ENCODE peak calls at places on chromosomes 2 and 18, in nine cellular contexts. One of them, this sample, is unnamed. For H3K4me1, the result is how much of the 10 kb centered on the place peaks cover.

GRCh38 chr2:95268208-95269035 is 5.8 kb upstream of the PROM2 start:
- DNase-seq in colonic mucosa: peak
- DNase-seq in gastrocnemius medialis: no peak
- DNase-seq in body of pancreas: no peak
- DNase-seq in heart left ventricle: peak
- DNase-seq in tibial artery: peak
- DNase-seq in IMR-90: no peak
- DNase-seq in astrocyte: no peak
- DNase-seq in ovary: peak
- DNase-seq in this sample: no peak

GRCh38 chr2:241068136-241068941 is 33.7 kb downstream of the MTERF4 start:
- DNase-seq in colonic mucosa: no peak
- DNase-seq in gastrocnemius medialis: no peak
- DNase-seq in body of pancreas: no peak
- DNase-seq in heart left ventricle: no peak
- DNase-seq in tibial artery: peak
- DNase-seq in IMR-90: no peak
- DNase-seq in astrocyte: no peak
- DNase-seq in ovary: no peak
- DNase-seq in this sample: no peak

GRCh38 chr18:58559427-58560186 is 69.3 kb downstream of the ALPK2 start:
- DNase-seq in colonic mucosa: no peak
- DNase-seq in gastrocnemius medialis: no peak
- DNase-seq in body of pancreas: no peak
- DNase-seq in heart left ventricle: no peak
- DNase-seq in tibial artery: no peak
- DNase-seq in IMR-90: peak
- DNase-seq in astrocyte: no peak
- DNase-seq in ovary: no peak
- DNase-seq in this sample: no peak

GRCh38 chr2:127661949-127662510 is 13.3 kb downstream of the LIMS2 start:
- DNase-seq in colonic mucosa: no peak
- DNase-seq in gastrocnemius medialis: no peak
- DNase-seq in body of pancreas: no peak
- DNase-seq in heart left ventricle: peak
- DNase-seq in tibial artery: peak
- DNase-seq in IMR-90: no peak
- DNase-seq in astrocyte: no peak
- DNase-seq in ovary: no peak
- DNase-seq in this sample: no peak

GRCh38 chr2:84879595-84880394 is 1.1 kb downstream of the TRABD2A start:
- DNase-seq in colonic mucosa: peak
- DNase-seq in gastrocnemius medialis: no peak
- DNase-seq in body of pancreas: no peak
- DNase-seq in heart left ventricle: no peak
- DNase-seq in tibial artery: no peak
- DNase-seq in IMR-90: no peak
- DNase-seq in astrocyte: no peak
- DNase-seq in ovary: peak
- DNase-seq in this sample: no peak

GRCh38 chr2:68206779-68207178 is 45.6 kb downstream of the PPP3R1 start:
- DNase-seq in colonic mucosa: no peak
- DNase-seq in gastrocnemius medialis: no peak
- DNase-seq in body of pancreas: no peak
- DNase-seq in heart left ventricle: no peak
- DNase-seq in tibial artery: no peak
- DNase-seq in IMR-90: no peak
- DNase-seq in astrocyte: no peak
- DNase-seq in ovary: no peak
- DNase-seq in this sample: no peak

GRCh38 chr2:8481463-8482009 is 200.3 kb upstream of the ID2 start:
- DNase-seq in colonic mucosa: no peak
- DNase-seq in gastrocnemius medialis: no peak
- DNase-seq in body of pancreas: no peak
- DNase-seq in heart left ventricle: no peak
- DNase-seq in tibial artery: peak
- DNase-seq in IMR-90: no peak
- DNase-seq in astrocyte: no peak
- DNase-seq in ovary: no peak
- DNase-seq in this sample: no peak

GRCh38 chr18:79588131-79588635 is 91.4 kb upstream of the CTDP1 start:
- DNase-seq in colonic mucosa: no peak
- DNase-seq in gastrocnemius medialis: no peak
- DNase-seq in body of pancreas: no peak
- DNase-seq in heart left ventricle: peak
- DNase-seq in tibial artery: peak
- DNase-seq in IMR-90: no peak
- DNase-seq in astrocyte: no peak
- DNase-seq in ovary: peak
- DNase-seq in this sample: no peak

GRCh38 chr2:8669157-8669852 is 12.6 kb upstream of the ID2 start:
- DNase-seq in colonic mucosa: no peak
- DNase-seq in gastrocnemius medialis: no peak
- DNase-seq in body of pancreas: no peak
- DNase-seq in heart left ventricle: no peak
- DNase-seq in tibial artery: no peak
- DNase-seq in IMR-90: peak
- DNase-seq in astrocyte: peak
- DNase-seq in ovary: no peak
- DNase-seq in this sample: no peak

GRCh38 chr2:200054681-200055468 is 99.5 kb downstream of the MAIP1 start:
- DNase-seq in colonic mucosa: no peak
- DNase-seq in gastrocnemius medialis: no peak
- DNase-seq in body of pancreas: no peak
- DNase-seq in heart left ventricle: no peak
- DNase-seq in tibial artery: no peak
- DNase-seq in IMR-90: no peak
- DNase-seq in astrocyte: no peak
- DNase-seq in ovary: no peak
- DNase-seq in this sample: no peak

GRCh38 chr2:126657636-126658315 is 1.8 kb downstream of the GYPC start:
- DNase-seq in colonic mucosa: peak
- DNase-seq in gastrocnemius medialis: peak
- DNase-seq in body of pancreas: peak
- DNase-seq in heart left ventricle: peak
- DNase-seq in tibial artery: peak
- DNase-seq in IMR-90: peak
- DNase-seq in astrocyte: peak
- DNase-seq in ovary: peak
- DNase-seq in this sample: peak

DNA sequence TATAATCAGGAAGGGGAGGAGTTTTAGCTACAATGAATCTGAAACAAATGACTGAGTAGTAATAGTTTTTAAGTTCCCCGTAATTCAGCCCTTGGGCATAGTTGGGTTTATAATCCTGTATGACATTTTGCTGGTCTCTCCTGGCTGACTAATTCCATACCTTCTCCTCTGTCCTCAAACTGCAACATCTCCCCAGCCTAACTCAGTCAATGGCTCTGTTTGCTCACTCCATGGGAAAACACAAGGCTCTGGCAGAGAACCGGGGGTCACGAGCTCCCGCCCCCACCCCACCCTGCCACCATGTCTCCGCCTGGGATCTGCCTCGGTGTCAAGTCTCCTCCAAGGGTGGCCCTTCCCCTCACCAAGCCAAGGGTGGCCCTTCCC is 168.6 kb downstream of the HDAC4 start:
- DNase-seq in colonic mucosa: no peak
- DNase-seq in gastrocnemius medialis: no peak
- DNase-seq in body of pancreas: no peak
- DNase-seq in heart left ventricle: no peak
- DNase-seq in tibial artery: no peak
- DNase-seq in IMR-90: no peak
- DNase-seq in astrocyte: no peak
- DNase-seq in ovary: no peak
- DNase-seq in this sample: no peak
- H3K4me1 ChIP-seq in colonic mucosa: under half
- H3K4me1 ChIP-seq in gastrocnemius medialis: half or more
- H3K4me1 ChIP-seq in body of pancreas: under half
- H3K4me1 ChIP-seq in heart left ventricle: under half
- H3K4me1 ChIP-seq in tibial artery: under half
- H3K4me1 ChIP-seq in IMR-90: under half
- H3K4me1 ChIP-seq in astrocyte: under half
- H3K4me1 ChIP-seq in ovary: under half
- H3K4me1 ChIP-seq in this sample: under half

DNA sequence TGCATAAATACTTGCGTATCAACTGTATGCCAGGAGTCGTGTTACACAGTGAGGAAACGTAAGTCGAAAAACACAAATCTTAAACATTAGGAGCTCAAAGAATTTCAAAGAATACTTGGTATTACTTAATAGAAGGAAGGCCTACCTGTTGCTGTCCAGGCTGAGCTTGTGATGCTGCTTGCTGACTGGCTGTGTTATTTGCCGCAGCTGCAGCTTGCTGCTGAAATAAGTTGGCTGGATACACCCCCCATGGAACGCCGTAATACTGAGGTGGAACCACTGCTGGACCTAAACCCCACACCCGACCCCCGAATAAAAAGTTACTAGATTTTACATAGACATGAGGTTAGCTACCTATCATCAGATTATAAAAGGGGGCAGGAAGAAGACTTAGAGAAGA is 56.4 kb downstream of the PUM2 start:
- DNase-seq in colonic mucosa: no peak
- DNase-seq in gastrocnemius medialis: no peak
- DNase-seq in body of pancreas: no peak
- DNase-seq in heart left ventricle: no peak
- DNase-seq in tibial artery: no peak
- DNase-seq in IMR-90: no peak
- DNase-seq in astrocyte: no peak
- DNase-seq in ovary: no peak
- DNase-seq in this sample: no peak
- H3K4me1 ChIP-seq in colonic mucosa: under half
- H3K4me1 ChIP-seq in gastrocnemius medialis: under half
- H3K4me1 ChIP-seq in body of pancreas: under half
- H3K4me1 ChIP-seq in heart left ventricle: under half
- H3K4me1 ChIP-seq in tibial artery: under half
- H3K4me1 ChIP-seq in IMR-90: under half
- H3K4me1 ChIP-seq in astrocyte: under half
- H3K4me1 ChIP-seq in ovary: under half
- H3K4me1 ChIP-seq in this sample: under half

GRCh38 chr2:171320208-171320621 is 113.6 kb downstream of the METTL8 start:
- DNase-seq in colonic mucosa: no peak
- DNase-seq in gastrocnemius medialis: no peak
- DNase-seq in body of pancreas: no peak
- DNase-seq in heart left ventricle: no peak
- DNase-seq in tibial artery: no peak
- DNase-seq in IMR-90: no peak
- DNase-seq in astrocyte: no peak
- DNase-seq in ovary: no peak
- DNase-seq in this sample: no peak
- H3K4me1 ChIP-seq in colonic mucosa: under half
- H3K4me1 ChIP-seq in gastrocnemius medialis: under half
- H3K4me1 ChIP-seq in body of pancreas: under half
- H3K4me1 ChIP-seq in heart left ventricle: under half
- H3K4me1 ChIP-seq in tibial artery: under half
- H3K4me1 ChIP-seq in IMR-90: under half
- H3K4me1 ChIP-seq in astrocyte: under half
- H3K4me1 ChIP-seq in ovary: under half
- H3K4me1 ChIP-seq in this sample: under half

GRCh38 chr2:62741127-62741526 is 35.6 kb downstream of the EHBP1 start:
- DNase-seq in colonic mucosa: no peak
- DNase-seq in gastrocnemius medialis: no peak
- DNase-seq in body of pancreas: no peak
- DNase-seq in heart left ventricle: no peak
- DNase-seq in tibial artery: no peak
- DNase-seq in IMR-90: no peak
- DNase-seq in astrocyte: no peak
- DNase-seq in ovary: no peak
- DNase-seq in this sample: no peak
- H3K4me1 ChIP-seq in colonic mucosa: under half
- H3K4me1 ChIP-seq in gastrocnemius medialis: under half
- H3K4me1 ChIP-seq in body of pancreas: under half
- H3K4me1 ChIP-seq in heart left ventricle: under half
- H3K4me1 ChIP-seq in tibial artery: under half
- H3K4me1 ChIP-seq in IMR-90: under half
- H3K4me1 ChIP-seq in astrocyte: under half
- H3K4me1 ChIP-seq in ovary: under half
- H3K4me1 ChIP-seq in this sample: under half

GRCh38 chr2:46876741-46877384 is 38.7 kb downstream of the MCFD2 start:
- DNase-seq in colonic mucosa: peak
- DNase-seq in gastrocnemius medialis: no peak
- DNase-seq in body of pancreas: peak
- DNase-seq in heart left ventricle: peak
- DNase-seq in tibial artery: no peak
- DNase-seq in IMR-90: peak
- DNase-seq in astrocyte: peak
- DNase-seq in ovary: no peak
- DNase-seq in this sample: peak

GRCh38 chr2:46878886-46879285 is 36.7 kb downstream of the MCFD2 start:
- DNase-seq in colonic mucosa: no peak
- DNase-seq in gastrocnemius medialis: no peak
- DNase-seq in body of pancreas: no peak
- DNase-seq in heart left ventricle: peak
- DNase-seq in tibial artery: peak
- DNase-seq in IMR-90: peak
- DNase-seq in astrocyte: peak
- DNase-seq in ovary: no peak
- DNase-seq in this sample: peak

GRCh38 chr2:46879511-46879910 is 36.1 kb downstream of the MCFD2 start:
- DNase-seq in colonic mucosa: no peak
- DNase-seq in gastrocnemius medialis: no peak
- DNase-seq in body of pancreas: no peak
- DNase-seq in heart left ventricle: no peak
- DNase-seq in tibial artery: no peak
- DNase-seq in IMR-90: no peak
- DNase-seq in astrocyte: no peak
- DNase-seq in ovary: no peak
- DNase-seq in this sample: no peak

GRCh38 chr2:46878240-46878877 is 37.2 kb downstream of the MCFD2 start:
- DNase-seq in colonic mucosa: no peak
- DNase-seq in gastrocnemius medialis: no peak
- DNase-seq in body of pancreas: no peak
- DNase-seq in heart left ventricle: no peak
- DNase-seq in tibial artery: no peak
- DNase-seq in IMR-90: peak
- DNase-seq in astrocyte: no peak
- DNase-seq in ovary: no peak
- DNase-seq in this sample: no peak

DNA sequence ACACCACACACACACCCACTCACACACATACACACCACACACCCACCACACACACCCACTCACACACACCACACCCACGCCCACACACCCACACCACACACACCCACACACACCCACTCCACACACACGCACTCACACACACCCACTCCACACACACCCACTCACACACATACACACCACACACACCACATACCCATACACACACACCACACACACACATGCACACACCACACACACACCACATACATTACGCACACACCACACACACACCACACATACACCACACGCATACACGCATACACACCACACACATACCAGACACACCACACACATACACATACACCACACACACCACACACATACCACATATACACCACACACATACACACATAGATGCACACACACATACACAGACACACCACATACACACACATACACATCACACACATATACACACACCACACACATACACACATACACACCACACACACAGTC is 37.9 kb downstream of the MCFD2 start:
- DNase-seq in colonic mucosa: no peak
- DNase-seq in gastrocnemius medialis: no peak
- DNase-seq in body of pancreas: no peak
- DNase-seq in heart left ventricle: no peak
- DNase-seq in tibial artery: no peak
- DNase-seq in IMR-90: no peak
- DNase-seq in astrocyte: no peak
- DNase-seq in ovary: no peak
- DNase-seq in this sample: peak
- H3K4me1 ChIP-seq in colonic mucosa: under half
- H3K4me1 ChIP-seq in gastrocnemius medialis: under half
- H3K4me1 ChIP-seq in body of pancreas: under half
- H3K4me1 ChIP-seq in heart left ventricle: half or more
- H3K4me1 ChIP-seq in tibial artery: half or more
- H3K4me1 ChIP-seq in IMR-90: half or more
- H3K4me1 ChIP-seq in astrocyte: half or more
- H3K4me1 ChIP-seq in ovary: under half
- H3K4me1 ChIP-seq in this sample: under half

GRCh38 chr18:69953191-69953590 is 5.5 kb upstream of the CD226 start:
- DNase-seq in colonic mucosa: no peak
- DNase-seq in gastrocnemius medialis: no peak
- DNase-seq in body of pancreas: no peak
- DNase-seq in heart left ventricle: no peak
- DNase-seq in tibial artery: no peak
- DNase-seq in IMR-90: no peak
- DNase-seq in astrocyte: no peak
- DNase-seq in ovary: no peak
- DNase-seq in this sample: no peak
- H3K4me1 ChIP-seq in colonic mucosa: under half
- H3K4me1 ChIP-seq in gastrocnemius medialis: under half
- H3K4me1 ChIP-seq in body of pancreas: under half
- H3K4me1 ChIP-seq in heart left ventricle: under half
- H3K4me1 ChIP-seq in tibial artery: under half
- H3K4me1 ChIP-seq in IMR-90: under half
- H3K4me1 ChIP-seq in astrocyte: under half
- H3K4me1 ChIP-seq in ovary: under half
- H3K4me1 ChIP-seq in this sample: under half